ENCODE peak calls at places on chromosomes 12 and 14, in eight cellular contexts. O is Calu3, E is GM20000, N is AG10803, J is AML-193, Z is SJSA1, C is OCI-M1, I is T follicular helper cell. W is an unnamed sample.
A peak's percentile ranks its signal among the peaks of the same experiment; 100 is the strongest.

GRCh38 chr14:92553456-92553855 is 39.9 kb downstream of the RIN3 start:
- DNase-seq in J (no peak), E (no peak), N (peak; percentile 43), Z (peak; percentile 47), I (no peak), C (no peak), O (no peak), W (no peak)

GRCh38 chr12:111580119-111580425 is 19.0 kb downstream of the ATXN2 start:
- DNase-seq in J (no peak), N (no peak), Z (no peak), I (no peak), C (no peak), E (no peak), O (no peak), W (no peak)

GRCh38 chr14:58395815-58396626 is at the start of gene TOMM20L:
- DNase-seq in J (peak; percentile 68), O (peak; percentile 80), C (peak; percentile 76), E (peak; percentile 95), I (peak; percentile 45), Z (peak; percentile 76), N (peak; percentile 50), W (peak; percentile 83)

GRCh38 chr14:58414845-58415244 is 12.5 kb downstream of the TIMM9 start:
- DNase-seq in J (no peak), E (no peak), C (peak; percentile 5), I (no peak), O (no peak), N (no peak), Z (no peak), W (no peak)

GRCh38 chr14:104882991-104883660 is 18.1 kb downstream of the CEP170B start:
- DNase-seq in I (no peak), N (no peak), C (no peak), Z (no peak), E (no peak), J (no peak), O (no peak), W (no peak)

GRCh38 chr14:71469936-71470335 is 462.3 kb upstream of the RGS6 start:
- DNase-seq in Z (no peak), J (no peak), I (no peak), O (no peak), E (peak; percentile 31), N (no peak), C (no peak), W (no peak)

GRCh38 chr14:64692597-64693350 is 11.4 kb upstream of the PLEKHG3 start:
- DNase-seq in I (no peak), Z (no peak), J (no peak), C (no peak), N (no peak), O (no peak), E (no peak), W (no peak)

GRCh38 chr14:22838631-22839041 is 2.3 kb downstream of the MMP14 start:
- DNase-seq in C (no peak), I (no peak), N (peak; percentile 83), Z (peak; percentile 61), O (no peak), J (no peak), E (peak; percentile 68), W (no peak)

GRCh38 chr14:74169906-74170305 is 69.3 kb upstream of the VSX2 start:
- DNase-seq in C (no peak), I (no peak), O (no peak), Z (no peak), N (no peak), E (no peak), J (no peak), W (no peak)

GRCh38 chr12:87430444-87430843 is 598.8 kb downstream of the C12orf50 start:
- DNase-seq in C (no peak), I (no peak), Z (no peak), J (no peak), E (no peak), O (no peak), N (no peak), W (no peak)

GRCh38 chr12:46964496-46965098 is 114.8 kb upstream of the PCED1B start:
- DNase-seq in J (no peak), O (no peak), C (no peak), N (peak; percentile 88), Z (peak; percentile 100), E (no peak), I (no peak), W (no peak)

GRCh38 chr14:52399886-52400599 is 85.9 kb downstream of the PTGER2 start:
- DNase-seq in I (no peak), N (peak; percentile 68), J (no peak), Z (no peak), O (no peak), E (no peak), C (no peak), W (no peak)

GRCh38 chr12:2053675-2054070 is 886 bp downstream of the CACNA1C start:
- DNase-seq in J (no peak), Z (peak; percentile 61), I (no peak), O (no peak), E (no peak), N (peak; percentile 47), C (no peak), W (no peak)

GRCh38 chr14:76267322-76268012 is 108.5 kb upstream of the ESRRB start:
- DNase-seq in E (no peak), O (peak; percentile 64), C (no peak), J (no peak), N (peak; percentile 27), Z (no peak), I (no peak), W (peak; percentile 75)

W was measured in right lobe of liver.